ENCODE peak calls at places on chromosomes 3 and 15, in seven cellular contexts. K is uterus, I is K562, F is A549, W is breast epithelium, Z is IMR-90, G is upper lobe of left lung. J is an unnamed sample.

GRCh38 chr3:126683506-126683905 is 20.5 kb upstream of the CHCHD6 start:
- DNase-seq in K (no peak), Z (no peak), F (no peak), W (no peak), I (no peak), G (no peak), J (no peak)

GRCh38 chr3:31038086-31038737 is 143.8 kb upstream of the GADL1 start:
- DNase-seq in K (no peak), G (no peak), F (no peak), Z (no peak), I (no peak), W (no peak), J (no peak)

GRCh38 chr3:131555456-131555855 is 52.7 kb upstream of the MRPL3 start:
- DNase-seq in Z (no peak), W (no peak), F (no peak), K (no peak), G (no peak), I (no peak), J (no peak)

GRCh38 chr3:142445816-142446254 is 2.0 kb downstream of the XRN1 start:
- DNase-seq in I (peak), G (no peak), K (no peak), Z (peak), F (no peak), W (no peak), J (no peak)

GRCh38 chr15:95259513-95259912 is 1028.2 kb downstream of the MCTP2 start:
- DNase-seq in W (peak), Z (peak), I (peak), K (peak), G (no peak), F (peak), J (peak)

GRCh38 chr15:23069496-23070166 is 30.3 kb upstream of the TUBGCP5 start:
- DNase-seq in Z (no peak), W (no peak), K (no peak), F (peak), I (peak), G (peak), J (peak)

GRCh38 chr3:108469126-108469525 is 41.3 kb downstream of the MYH15 start:
- DNase-seq in W (no peak), I (no peak), K (no peak), G (no peak), Z (no peak), F (no peak), J (no peak)

GRCh38 chr15:85331666-85332261 is 48.6 kb upstream of the AKAP13 start:
- DNase-seq in I (no peak), Z (no peak), G (no peak), K (no peak), W (no peak), F (no peak), J (no peak)

GRCh38 chr15:82964890-82965289 is 12.4 kb upstream of the HOMER2 start:
- DNase-seq in G (no peak), I (no peak), F (no peak), W (no peak), Z (no peak), K (no peak), J (no peak)

GRCh38 chr15:98043160-98044059 is 82.9 kb downstream of the ARRDC4 start:
- DNase-seq in W (no peak), I (peak), G (peak), Z (no peak), K (no peak), F (no peak), J (no peak)

GRCh38 chr3:15292765-15293522 is 39.4 kb downstream of the SH3BP5 start:
- DNase-seq in G (no peak), I (no peak), K (peak), W (no peak), F (no peak), Z (peak), J (peak)

GRCh38 chr15:82538961-82539689 is 1.1 kb downstream of the RPS17 start:
- DNase-seq in Z (no peak), F (no peak), K (no peak), W (no peak), G (peak), I (peak), J (no peak)

GRCh38 chr3:120791958-120792357 is 49.4 kb downstream of the GTF2E1 start:
- DNase-seq in W (no peak), Z (peak), F (peak), G (no peak), I (peak), K (no peak), J (no peak)

GRCh38 chr3:13123765-13124164 is 50.5 kb upstream of the IQSEC1 start:
- DNase-seq in G (no peak), K (no peak), Z (no peak), I (no peak), W (no peak), F (no peak), J (no peak)

DNA sequence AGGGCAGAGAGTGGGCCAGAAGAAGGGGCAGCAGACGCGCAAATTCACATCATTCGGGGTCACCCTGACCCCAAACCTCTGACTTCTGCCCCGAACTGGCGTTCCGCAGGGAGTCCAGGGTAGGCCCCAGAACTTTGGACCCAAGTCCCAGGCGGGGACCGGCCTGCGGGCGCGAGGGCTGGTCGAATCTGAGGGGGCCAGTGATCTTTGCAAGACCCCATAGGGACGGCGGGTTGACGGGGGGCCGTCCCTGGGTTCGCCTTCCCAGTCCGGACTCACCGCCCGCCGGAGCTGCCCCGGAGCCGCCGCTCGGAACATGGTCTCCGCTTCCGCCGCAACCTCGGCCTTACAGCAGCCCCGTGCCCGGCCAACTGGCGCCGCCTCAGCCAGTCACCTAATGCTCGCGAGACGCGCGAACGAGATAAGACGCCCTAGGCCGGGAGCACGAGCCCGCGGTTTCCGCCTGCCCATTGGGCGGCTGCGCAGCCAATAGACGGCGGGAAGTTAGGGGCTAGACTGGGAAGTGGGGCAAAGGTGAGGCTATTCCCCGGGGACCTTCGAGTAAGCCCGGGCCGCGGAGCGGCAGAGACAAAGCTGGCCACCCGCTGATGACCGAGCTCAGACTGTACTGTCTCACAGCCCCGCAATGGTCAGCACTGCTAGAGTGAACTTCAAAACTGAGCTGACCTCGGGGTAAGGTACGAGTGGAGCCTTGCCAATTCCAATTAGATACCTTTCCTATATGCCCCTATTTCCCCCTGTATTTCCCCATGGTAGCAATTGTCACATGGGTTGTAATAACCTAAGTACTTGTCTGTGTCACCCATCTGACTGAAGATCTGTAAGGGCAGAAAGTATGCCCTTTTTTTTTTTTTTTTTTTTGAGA is at the start of gene ETFA:
- DNase-seq in Z (peak), I (peak), F (peak), K (peak), W (peak), G (peak), J (peak)
- H3K27ac ChIP-seq in Z (peak), I (peak), F (peak), K (peak), W (peak), G (peak), J (peak)

GRCh38 chr3:49714728-49715550 is 4.5 kb downstream of the AMIGO3 start:
- DNase-seq in Z (no peak), F (no peak), G (peak), K (no peak), I (no peak), W (no peak), J (no peak)
- TF ChIP-seq POLR2A in Z (no peak), F (no peak), G (no peak), K (no peak), I (no peak), W (no peak), J (no peak)

GRCh38 chr3:143814358-143814968 is 33.8 kb downstream of the SLC9A9 start:
- DNase-seq in G (no peak), F (no peak), I (no peak), K (no peak), Z (no peak), W (no peak), J (no peak)
- TF ChIP-seq CTCF in G (no peak), F (no peak), I (no peak), K (no peak), Z (no peak), W (no peak), J (no peak)

DNA sequence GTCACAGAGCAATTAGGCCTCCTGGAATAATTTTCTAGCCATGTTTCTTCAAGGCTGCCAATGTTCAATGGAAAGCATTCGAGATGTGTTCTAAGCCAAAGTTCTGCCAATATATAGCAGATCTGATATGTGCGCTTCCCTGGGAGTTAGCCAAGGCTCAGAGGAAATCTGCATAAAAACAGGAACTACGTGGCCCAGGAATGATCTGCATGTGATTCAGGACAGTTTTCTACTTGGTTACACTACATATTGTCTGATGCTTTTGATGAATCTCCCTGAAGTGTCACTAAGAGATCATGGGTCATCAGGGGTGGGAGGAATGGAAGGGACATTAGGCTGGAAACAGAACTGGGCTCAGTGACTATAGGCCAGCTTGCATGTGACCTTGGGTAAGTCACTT is 2.4 kb upstream of the MASP1 start:
- DNase-seq in W (no peak), F (no peak), Z (no peak), G (no peak), I (no peak), K (no peak), J (no peak)
- H3K27ac ChIP-seq in W (no peak), F (no peak), Z (peak), G (no peak), I (no peak), K (peak), J (no peak)

DNA sequence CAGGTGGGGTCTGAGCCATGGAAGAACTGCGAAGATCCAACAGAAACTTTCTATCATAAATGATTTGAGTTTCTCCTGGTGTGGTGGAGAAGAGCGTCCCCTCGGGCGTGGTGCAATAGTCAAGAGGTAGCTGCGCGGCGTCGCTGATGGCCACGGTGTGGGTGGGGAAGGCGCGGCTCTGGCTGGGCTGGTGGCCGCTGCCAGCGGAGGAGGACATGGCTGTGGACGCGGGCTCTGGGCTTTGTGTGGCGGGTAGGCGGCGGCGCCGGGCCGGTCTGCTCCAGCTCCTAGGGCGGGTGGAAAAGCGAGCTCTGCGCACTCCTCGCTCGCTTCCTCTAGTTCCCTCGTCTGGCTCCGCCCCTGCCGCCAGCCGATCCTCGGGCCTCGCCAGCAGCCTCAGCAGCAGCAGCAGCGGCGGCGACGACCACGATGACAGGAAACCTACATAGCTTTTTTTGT is 5.9 kb downstream of the STARD9 start:
- DNase-seq in F (peak), G (peak), Z (peak), W (peak), I (peak), K (peak), J (peak)
- TF ChIP-seq POLR2A in F (no peak), G (peak), Z (no peak), W (no peak), I (no peak), K (peak), J (no peak)

DNA sequence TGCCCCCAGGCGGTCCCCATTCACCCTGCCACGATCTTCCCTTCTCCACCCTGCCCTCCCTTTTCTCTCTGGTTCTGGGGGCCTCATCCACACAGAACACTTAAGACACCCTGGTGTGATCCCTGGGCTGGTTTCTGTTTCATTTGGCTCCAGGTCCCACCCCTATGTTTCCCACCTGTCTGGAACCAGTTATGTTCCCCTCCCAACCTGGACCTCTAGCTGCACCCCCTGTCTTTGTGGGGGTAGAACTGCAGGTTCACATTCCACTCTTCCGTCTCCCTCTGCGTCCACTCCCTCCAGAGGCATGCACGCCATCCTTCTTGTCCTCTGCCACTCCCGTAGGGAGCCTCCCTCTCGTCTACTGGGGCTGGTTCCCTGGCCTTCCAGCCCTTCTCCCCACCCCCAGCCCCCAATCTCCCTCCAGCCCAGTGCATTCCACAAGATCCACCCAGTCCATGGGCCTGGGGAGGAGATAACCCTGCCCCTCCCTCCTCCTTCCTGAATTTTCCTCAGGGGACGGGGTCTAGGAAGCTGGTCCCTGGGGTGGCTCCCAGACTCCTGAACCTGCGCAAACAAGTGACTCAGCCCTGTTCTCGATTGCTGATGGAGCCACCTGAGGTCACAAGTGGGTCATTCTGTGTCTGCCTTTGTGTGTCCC is 73.8 kb downstream of the ABTB1 start:
- DNase-seq in Z (no peak), G (no peak), K (no peak), I (no peak), W (no peak), F (peak), J (no peak)
- TF ChIP-seq CTCF in Z (no peak), G (no peak), K (no peak), I (peak), W (no peak), F (peak), J (no peak)

GRCh38 chr3:194270627-194271458 is 80.3 kb downstream of the CPN2 start:
- DNase-seq in K (peak), Z (no peak), G (peak), W (peak), F (no peak), I (no peak), J (peak)

GRCh38 chr3:194273396-194274310 is 77.5 kb downstream of the CPN2 start:
- DNase-seq in G (no peak), W (peak), F (no peak), I (no peak), Z (no peak), K (peak), J (peak)

GRCh38 chr3:194272861-194273266 is 78.3 kb downstream of the CPN2 start:
- DNase-seq in Z (no peak), G (no peak), W (peak), K (peak), F (no peak), I (no peak), J (peak)

GRCh38 chr3:194271459-194272035 is 79.6 kb downstream of the CPN2 start:
- DNase-seq in K (no peak), G (no peak), W (no peak), I (no peak), Z (no peak), F (no peak), J (no peak)

GRCh38 chr3:194272221-194272620 is 78.9 kb downstream of the CPN2 start:
- DNase-seq in Z (no peak), G (peak), F (no peak), W (peak), K (no peak), I (no peak), J (peak)
- H3K27ac ChIP-seq in Z (no peak), G (no peak), F (no peak), W (peak), K (peak), I (no peak), J (peak)

DNA sequence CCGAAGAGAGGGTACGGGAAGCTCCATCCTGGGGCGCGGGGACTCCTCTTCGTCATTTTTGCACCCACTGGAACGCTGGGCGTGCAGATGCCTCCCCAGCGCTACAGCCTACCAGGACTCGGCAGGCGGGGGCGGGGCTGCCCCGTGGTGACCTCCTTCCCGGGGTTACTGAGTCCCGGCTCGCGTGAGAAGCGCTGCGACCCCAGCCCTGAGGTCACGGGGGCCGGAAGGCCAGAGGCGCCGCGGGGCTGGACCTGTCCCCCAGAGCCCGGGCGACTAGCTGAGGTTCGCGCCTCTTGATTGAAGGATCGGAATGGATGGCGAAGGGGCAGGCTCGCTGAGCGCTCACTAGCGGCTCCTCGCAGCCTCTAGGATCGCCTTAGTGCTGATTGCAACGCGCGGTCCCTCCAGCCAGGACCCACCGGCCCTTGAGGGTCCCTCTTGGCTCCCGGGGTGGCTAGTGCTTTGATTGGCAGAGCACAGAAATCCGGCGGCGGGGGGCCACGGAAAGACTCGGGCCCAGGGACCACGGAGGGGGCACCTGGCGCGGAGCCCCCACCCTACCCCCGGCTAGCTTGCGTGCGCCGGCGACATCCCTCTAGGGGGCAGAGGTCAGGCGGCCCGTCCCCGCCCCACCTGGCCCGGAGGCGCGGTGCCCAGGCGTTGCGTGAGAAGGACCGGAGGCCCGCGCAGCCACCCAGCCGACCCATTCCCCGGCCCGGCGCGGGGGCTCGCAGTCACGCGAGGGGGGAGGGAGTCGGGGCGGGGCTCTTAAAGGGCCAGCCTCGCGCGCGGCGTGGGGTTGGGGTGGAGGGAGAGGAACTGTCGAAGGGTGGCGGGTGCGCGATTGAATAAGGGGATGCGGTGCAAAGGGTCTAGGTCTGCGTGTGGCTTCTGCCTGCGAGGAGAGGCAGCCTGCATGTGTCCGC is 781 bp upstream of the CYP1A1 start:
- DNase-seq in G (peak), K (peak), Z (no peak), F (peak), W (no peak), I (no peak), J (peak)
- TF ChIP-seq POLR2A in G (no peak), K (no peak), Z (no peak), F (no peak), W (no peak), I (no peak), J (no peak)

GRCh38 chr15:76058714-76059319 is 968 bp upstream of the TMEM266 start:
- DNase-seq in W (no peak), K (no peak), Z (no peak), I (peak), G (no peak), F (peak), J (peak)
- TF ChIP-seq CTCF in W (no peak), K (no peak), Z (no peak), I (peak), G (no peak), F (peak), J (no peak)

DNA sequence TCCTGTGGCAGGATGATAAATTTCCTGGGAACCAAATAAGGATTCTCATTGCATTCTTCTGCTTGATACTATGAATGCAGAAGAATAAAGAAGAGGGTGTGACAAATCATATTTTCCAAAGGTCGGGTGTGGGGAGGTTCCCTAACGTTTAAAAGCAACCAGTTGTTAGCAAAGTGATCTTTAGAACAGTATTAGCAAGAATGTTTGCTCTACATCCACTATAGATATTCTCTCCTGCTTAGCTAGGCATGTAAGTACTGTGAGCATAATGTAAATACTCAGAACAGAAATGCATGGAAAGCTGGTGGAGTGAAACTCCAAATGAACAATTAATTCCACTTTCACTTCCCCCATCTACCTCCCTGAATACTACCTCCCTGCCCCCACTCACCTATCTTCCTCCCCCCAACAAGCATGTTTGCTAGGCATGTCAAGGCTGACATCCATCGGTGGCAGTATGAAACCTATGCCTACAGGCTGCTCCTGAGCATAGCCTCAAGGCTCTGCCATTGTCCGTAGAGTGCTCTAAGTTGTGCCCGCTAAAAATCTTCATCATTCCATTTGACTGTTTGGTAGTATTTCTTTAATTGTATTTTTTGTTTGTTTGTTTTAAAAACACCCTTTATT is 329.7 kb downstream of the TIGIT start:
- DNase-seq in I (no peak), W (no peak), F (no peak), K (no peak), G (no peak), Z (no peak), J (no peak)
- H3K27ac ChIP-seq in I (no peak), W (peak), F (peak), K (peak), G (peak), Z (peak), J (peak)

J was measured in testis.